ENCODE peak calls at places on chromosomes 3 and 15, in seven cellular contexts. Y is CD8-positive, alpha-beta T cell; Z is stimulated activated CD4-positive, alpha-beta T cell treated with anti-CD3 and anti-CD28 coated beads, Interleukin-15, amount 100 ng/mL, for 1 hour; B is DMS79 treated with DMSO at 0.1 percent for 48 hours; J is NCI-H748 treated with DMSO at 0.1 percent for 48 hours; I is activated effector memory CD4-positive, alpha-beta T cell treated with anti-CD3 and anti-CD28 coated beads, Interleukin-2, amount 50 U/mL, for 16 hours; C is hypothalamus. V is an unnamed sample.

GRCh38 chr3:1346386-1346785 is 253.6 kb downstream of the CNTN6 start:
- DNase-seq in Y (no peak), Z (no peak), B (no peak), J (no peak), I (no peak), C (no peak), V (no peak)

GRCh38 chr3:29644956-29645661 is 364.2 kb downstream of the RBMS3 start:
- DNase-seq in Y (no peak), Z (no peak), B (no peak), J (no peak), I (no peak), C (no peak), V (no peak)

GRCh38 chr3:52518723-52519444 is 14.8 kb downstream of the NT5DC2 start:
- DNase-seq in Y (no peak), Z (no peak), B (no peak), J (no peak), I (no peak), C (no peak), V (no peak)

GRCh38 chr3:64023861-64024223 is 548 bp upstream of the PSMD6 start:
- DNase-seq in Y (no peak), Z (no peak), B (no peak), J (no peak), I (no peak), C (no peak), V (no peak)

GRCh38 chr15:69200773-69201745 is 40.6 kb downstream of the GLCE start:
- DNase-seq in Y (no peak), Z (no peak), B (no peak), J (no peak), I (no peak), C (no peak), V (no peak)

GRCh38 chr3:81808900-81809299 is 47.5 kb upstream of the GBE1 start:
- DNase-seq in Y (no peak), Z (no peak), B (no peak), J (no peak), I (no peak), C (no peak), V (no peak)

GRCh38 chr3:138426211-138426610 is 8.2 kb upstream of the ESYT3 start:
- DNase-seq in Y (no peak), Z (no peak), B (peak; percentile 4), J (no peak), I (no peak), C (no peak), V (no peak)

GRCh38 chr3:169161011-169161410 is 502.5 kb downstream of the MECOM start:
- DNase-seq in Y (no peak), Z (no peak), B (no peak), J (no peak), I (no peak), C (no peak), V (no peak)

GRCh38 chr3:97952872-97953271 is 19.4 kb downstream of the RIOX2 start:
- DNase-seq in Y (no peak), Z (no peak), B (no peak), J (no peak), I (no peak), C (no peak), V (no peak)

GRCh38 chr3:11476814-11477213 is 166.9 kb downstream of the VGLL4 start:
- DNase-seq in Y (no peak), Z (no peak), B (peak; percentile 63), J (peak; percentile 92), I (no peak), C (no peak), V (no peak)

GRCh38 chr3:12796171-12797123 is at the start of gene CAND2:
- DNase-seq in Y (no peak), Z (peak; percentile 33), B (peak; percentile 7), J (no peak), I (peak; percentile 77), C (peak; percentile 50), V (no peak)

GRCh38 chr3:167821248-167821805 is 85.8 kb downstream of the SERPINI1 start:
- DNase-seq in Y (no peak), Z (no peak), B (no peak), J (no peak), I (no peak), C (no peak), V (no peak)

GRCh38 chr15:42994546-42994945 is 74.0 kb upstream of the TTBK2 start:
- DNase-seq in Y (no peak), Z (no peak), B (no peak), J (no peak), I (no peak), C (no peak), V (no peak)

GRCh38 chr3:126313580-126314304 is 43.5 kb downstream of the KLF15 start:
- DNase-seq in Y (no peak), Z (no peak), B (no peak), J (no peak), I (no peak), C (no peak), V (no peak)

GRCh38 chr15:35713733-35714132 is 167.8 kb upstream of the DPH6 start:
- DNase-seq in Y (no peak), Z (no peak), B (no peak), J (no peak), I (no peak), C (no peak), V (no peak)

GRCh38 chr3:126494831-126495230 is 19.1 kb upstream of the ZXDC start:
- DNase-seq in Y (no peak), Z (no peak), B (no peak), J (no peak), I (no peak), C (no peak), V (no peak)

GRCh38 chr3:48765376-48765775 is 48.4 kb upstream of the IP6K2 start:
- DNase-seq in Y (no peak), Z (no peak), B (peak; percentile 1), J (no peak), I (no peak), C (no peak), V (no peak)

GRCh38 chr3:51530485-51530884 is 8.0 kb upstream of the RAD54L2 start:
- DNase-seq in Y (no peak), Z (no peak), B (no peak), J (no peak), I (no peak), C (no peak), V (no peak)

GRCh38 chr3:45062697-45063070 is 36.6 kb downstream of the CLEC3B start:
- DNase-seq in Y (no peak), Z (no peak), B (no peak), J (no peak), I (no peak), C (no peak), V (no peak)

GRCh38 chr15:55168350-55168974 is 28.3 kb downstream of the RSL24D1 start:
- DNase-seq in Y (peak; percentile 20), Z (peak; percentile 32), B (peak; percentile 7), J (peak; percentile 25), I (peak; percentile 79), C (no peak), V (peak; percentile 81)

GRCh38 chr3:175082631-175083030 is 223.5 kb downstream of the NAALADL2 start:
- DNase-seq in Y (no peak), Z (no peak), B (no peak), J (no peak), I (no peak), C (no peak), V (no peak)

GRCh38 chr3:124939661-124940060 is 5.1 kb upstream of the MUC13 start:
- DNase-seq in Y (no peak), Z (no peak), B (no peak), J (no peak), I (no peak), C (no peak), V (no peak)

GRCh38 chr3:189981668-189982067 is 139.0 kb downstream of the P3H2 start:
- DNase-seq in Y (no peak), Z (no peak), B (no peak), J (no peak), I (no peak), C (no peak), V (peak; percentile 76)

GRCh38 chr15:68806220-68807105 is 14.2 kb downstream of the ANP32A start:
- DNase-seq in Y (no peak), Z (no peak), B (peak; percentile 53), J (no peak), I (peak; percentile 41), C (peak; percentile 62), V (no peak)

GRCh38 chr3:197234947-197235914 is 63.2 kb downstream of the DLG1 start:
- DNase-seq in Y (no peak), Z (no peak), B (no peak), J (no peak), I (no peak), C (no peak), V (no peak)

GRCh38 chr15:63880744-63881143 is 47.0 kb upstream of the HERC1 start:
- DNase-seq in Y (no peak), Z (no peak), B (no peak), J (no peak), I (no peak), C (no peak), V (no peak)

GRCh38 chr3:170494766-170495165 is 76.1 kb downstream of the CLDN11 start:
- DNase-seq in Y (no peak), Z (no peak), B (no peak), J (no peak), I (no peak), C (no peak), V (no peak)

GRCh38 chr3:150372320-150373118 is 35.6 kb upstream of the TSC22D2 start:
- DNase-seq in Y (no peak), Z (no peak), B (no peak), J (no peak), I (no peak), C (no peak), V (peak; percentile 62)

V was measured in H4.